ENCODE peak calls at places on chromosomes 16 and 17, in six cellular contexts. E is prostate gland; Z is CD8-positive, alpha-beta T cell; F is BE2C; U is stomach; B is pancreas. J is an unnamed sample. For H3K9me3 and H3K36me3, the result is how much of the 10 kb centered on the place peaks cover.

GRCh38 chr16:15492091-15492740 is 57.8 kb downstream of the BMERB1 start:
- DNase-seq in E (no peak), Z (no peak), F (no peak), U (no peak), B (no peak), J (no peak)

GRCh38 chr16:14196539-14196938 is 125.4 kb downstream of the MRTFB start:
- DNase-seq in E (no peak), Z (no peak), F (no peak), U (no peak), B (no peak), J (no peak)

GRCh38 chr16:2299121-2299914 is 31.4 kb upstream of the RNPS1 start:
- DNase-seq in E (no peak), Z (no peak), F (no peak), U (no peak), B (no peak), J (no peak)

GRCh38 chr17:31663576-31663975 is 195.5 kb downstream of the COPRS start:
- DNase-seq in E (no peak), Z (no peak), F (no peak), U (no peak), B (no peak), J (no peak)

GRCh38 chr16:14007460-14007859 is 63.7 kb upstream of the MRTFB start:
- DNase-seq in E (no peak), Z (no peak), F (no peak), U (no peak), B (no peak), J (no peak)

GRCh38 chr17:75637143-75637538 is 3.9 kb downstream of the SMIM5 start:
- DNase-seq in E (no peak), Z (no peak), F (peak), U (peak), B (peak), J (no peak)

GRCh38 chr16:59665618-59666220 is 931.6 kb upstream of the GOT2 start:
- DNase-seq in E (no peak), Z (no peak), F (no peak), U (no peak), B (no peak), J (no peak)

GRCh38 chr16:72847187-72848044 is 200.5 kb downstream of the ZFHX3 start:
- DNase-seq in E (no peak), Z (no peak), F (peak), U (no peak), B (no peak), J (no peak)

GRCh38 chr17:15509095-15509494 is 41.7 kb upstream of the CDRT4 start:
- DNase-seq in E (no peak), Z (no peak), F (no peak), U (no peak), B (no peak), J (no peak)

GRCh38 chr16:1342526-1343427 is 8.9 kb downstream of the TSR3 start:
- DNase-seq in E (peak), Z (peak), F (peak), U (peak), B (peak), J (peak)

GRCh38 chr17:19284005-19284959 is 47.1 kb downstream of the EPN2 start:
- DNase-seq in E (no peak), Z (no peak), F (no peak), U (no peak), B (no peak), J (no peak)

DNA sequence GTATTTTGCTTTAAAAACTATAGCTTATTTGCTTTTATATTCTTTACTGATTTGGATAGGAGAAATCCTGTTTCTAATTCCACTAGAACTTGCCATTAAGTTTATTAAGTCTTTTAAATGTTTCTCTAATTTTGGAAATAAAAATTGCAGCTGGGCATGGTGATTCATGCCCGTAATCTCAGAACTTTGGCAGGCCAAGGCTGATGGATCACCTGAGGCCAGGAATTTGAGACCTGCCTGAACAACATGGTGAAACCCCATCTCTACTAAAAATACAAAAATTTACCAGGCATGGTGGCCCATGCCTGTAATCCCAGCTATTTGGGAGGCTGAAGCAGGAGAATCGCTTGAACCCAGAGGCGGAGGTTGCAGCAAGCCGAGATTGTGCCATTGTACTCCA is 30.7 kb downstream of the DNAH17 start:
- DNase-seq in E (no peak), Z (no peak), F (no peak), U (no peak), B (no peak), J (no peak)
- H3K9me3 ChIP-seq in E (under half), Z (under half), F (under half), U (under half), B (under half), J (under half)

GRCh38 chr17:77487211-77487629 is 346.5 kb downstream of the SEC14L1 start:
- DNase-seq in E (no peak), Z (no peak), F (no peak), U (no peak), B (no peak), J (no peak)
- H3K36me3 ChIP-seq in E (under half), Z (half or more), F (half or more), U (half or more), B (under half), J (under half)

GRCh38 chr17:82948081-82948511 is 108.3 kb upstream of the ZNF750 start:
- DNase-seq in E (no peak), Z (no peak), F (no peak), U (no peak), B (no peak), J (no peak)
- H3K9me3 ChIP-seq in E (under half), Z (under half), F (under half), U (under half), B (under half), J (under half)

GRCh38 chr17:59688008-59688407 is 19.2 kb downstream of the PTRH2 start:
- DNase-seq in E (no peak), Z (no peak), F (no peak), U (no peak), B (no peak), J (no peak)
- H3K36me3 ChIP-seq in E (under half), Z (under half), F (half or more), U (half or more), B (under half), J (under half)

GRCh38 chr16:5619314-5619713 is 521.7 kb upstream of the EEF2KMT start:
- DNase-seq in E (no peak), Z (no peak), F (peak), U (no peak), B (no peak), J (no peak)
- H3K9me3 ChIP-seq in E (under half), Z (under half), F (under half), U (under half), B (under half), J (under half)

GRCh38 chr17:8231701-8232100 is 16.2 kb downstream of the CTC1 start:
- DNase-seq in E (no peak), Z (no peak), F (no peak), U (no peak), B (no peak), J (no peak)
- H3K36me3 ChIP-seq in E (under half), Z (half or more), F (under half), U (half or more), B (under half), J (under half)

GRCh38 chr17:27153005-27153404 is 140.9 kb upstream of the WSB1 start:
- DNase-seq in E (no peak), Z (no peak), F (no peak), U (no peak), B (no peak), J (no peak)
- H3K9me3 ChIP-seq in E (under half), Z (under half), F (under half), U (under half), B (under half), J (under half)

GRCh38 chr17:28582513-28582912 is 5.8 kb upstream of the ALDOC start:
- DNase-seq in E (no peak), Z (no peak), F (no peak), U (no peak), B (no peak), J (no peak)
- H3K36me3 ChIP-seq in E (under half), Z (under half), F (under half), U (half or more), B (under half), J (under half)

DNA sequence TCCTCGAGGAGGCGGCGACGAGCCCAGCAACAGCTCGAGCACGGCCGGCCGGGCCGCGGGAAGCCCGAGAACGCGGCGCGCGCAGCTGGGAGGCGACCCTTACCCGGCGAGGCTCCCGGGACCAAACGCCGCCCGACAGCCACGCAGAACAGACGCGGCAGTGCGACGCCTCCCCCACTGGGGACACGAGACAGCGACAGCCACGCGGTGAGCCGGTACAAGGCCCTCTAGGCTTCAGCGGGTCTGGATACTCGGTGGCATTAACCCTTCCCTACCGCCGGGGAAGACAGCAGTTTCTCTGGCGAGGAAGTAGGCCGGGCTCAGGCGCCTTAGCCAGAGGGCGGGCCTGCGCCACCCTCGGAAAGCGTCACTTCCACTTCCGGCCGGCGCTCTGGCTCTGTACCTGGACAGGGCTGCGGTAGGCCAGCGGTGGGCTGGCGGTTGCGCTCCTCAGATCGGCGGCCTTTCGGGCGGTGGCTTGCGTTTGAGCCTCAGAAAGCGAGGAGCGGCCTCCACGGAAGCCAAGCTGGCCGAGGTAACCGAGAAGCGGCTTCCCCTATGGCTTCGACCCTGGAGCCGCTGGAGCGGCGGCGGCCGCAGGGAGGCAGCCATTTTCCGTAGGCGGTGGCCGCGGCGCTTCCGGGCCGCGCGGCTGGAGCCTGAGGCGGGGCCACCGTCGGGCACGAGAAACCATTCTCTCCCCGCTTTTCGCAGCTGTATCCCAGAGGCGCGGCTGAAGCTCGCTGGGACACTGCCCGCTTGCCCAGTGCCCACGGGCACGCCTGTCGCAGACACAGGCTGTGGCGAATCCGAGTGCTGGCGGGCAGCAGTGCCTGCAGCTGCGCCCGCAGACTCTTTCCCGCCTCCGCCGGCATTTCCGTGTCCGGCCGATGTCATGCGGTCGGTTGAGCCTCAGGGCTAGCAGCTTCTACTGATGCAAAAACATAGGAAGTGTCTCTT is at the start of the genes TIGD7 and ZNF75A:
- DNase-seq in E (peak), Z (peak), F (peak), U (peak), B (peak), J (peak)
- H3K9me3 ChIP-seq in E (under half), Z (under half), F (under half), U (half or more), B (under half), J (under half)

DNA sequence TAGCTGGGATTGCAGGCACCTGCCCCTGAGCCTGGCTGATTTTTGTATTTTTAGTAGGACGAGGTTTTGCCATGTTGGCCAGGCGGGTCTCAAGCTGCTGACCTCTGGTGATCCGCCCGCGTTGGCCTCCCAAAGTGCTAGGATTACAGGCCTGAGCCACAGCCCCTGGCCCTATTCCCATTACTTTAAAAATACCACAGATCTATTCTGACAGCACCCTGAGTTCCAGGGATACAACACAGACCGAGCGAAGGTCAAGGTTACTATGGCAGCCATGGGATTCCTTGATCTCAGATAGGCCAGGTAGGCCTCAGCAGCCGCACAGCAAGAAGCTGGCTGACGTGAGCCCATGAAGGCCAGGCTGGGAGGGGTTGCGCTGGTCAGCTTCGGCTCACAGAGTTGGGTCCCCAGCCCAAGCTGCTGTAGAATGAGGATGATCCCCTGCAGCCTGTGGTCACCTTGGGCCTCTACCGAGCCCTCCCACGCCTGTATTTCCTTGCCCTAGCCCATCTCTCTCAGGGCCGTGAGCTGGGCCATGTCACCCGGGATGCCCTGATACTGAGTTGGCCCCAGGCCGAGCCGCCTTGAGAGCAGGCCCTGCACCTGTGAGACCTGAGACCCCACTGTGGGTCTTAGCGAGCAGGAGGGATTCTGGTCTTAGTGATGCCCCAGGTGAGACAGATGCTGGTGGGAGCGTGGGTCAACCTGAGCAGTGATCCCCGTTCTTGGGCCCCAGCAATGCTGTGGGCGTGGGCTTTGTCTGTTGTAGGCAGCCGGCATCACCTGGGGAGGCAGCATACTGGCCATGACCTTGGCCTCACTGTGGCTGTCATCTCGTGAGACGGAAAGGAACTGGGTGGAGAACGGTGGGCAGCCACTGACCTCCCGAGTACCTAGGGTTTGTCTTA is 16.9 kb upstream of the RNF213 start:
- DNase-seq in E (no peak), Z (no peak), F (no peak), U (no peak), B (no peak), J (no peak)
- H3K36me3 ChIP-seq in E (under half), Z (under half), F (under half), U (half or more), B (under half), J (under half)